ENCODE peak calls at places on chromosomes 13 and 19, in nine cellular contexts. Z, D, N, C, H, U, R, M and L are unnamed samples.
A peak's percentile ranks its signal among the peaks of the same experiment; 100 is the strongest.

GRCh38 chr19:1513492-1514294 is 874 bp upstream of the ADAMTSL5 start:
- DNase-seq in Z (no peak), D (peak; percentile 23), N (no peak), C (no peak), H (peak; percentile 94), U (no peak), R (no peak), M (peak; percentile 56), L (peak; percentile 56)

GRCh38 chr13:80048802-80049201 is 292.1 kb downstream of the SPRY2 start:
- DNase-seq in Z (peak; percentile 70), D (peak; percentile 74), N (peak; percentile 84), C (peak; percentile 4), H (no peak), U (peak; percentile 85), R (peak; percentile 47), M (peak; percentile 30), L (peak; percentile 86)

GRCh38 chr13:48235100-48235813 is 2.3 kb downstream of the ITM2B start:
- DNase-seq in Z (no peak), D (peak; percentile 52), N (peak; percentile 62), C (no peak), H (no peak), U (no peak), R (no peak), M (peak; percentile 55), L (no peak)

GRCh38 chr13:114034481-114034891 is 60.6 kb upstream of the C13orf46 start:
- DNase-seq in Z (no peak), D (no peak), N (no peak), C (no peak), H (no peak), U (no peak), R (no peak), M (no peak), L (no peak)

GRCh38 chr19:17686027-17686511 is 2.1 kb downstream of the UNC13A start:
- DNase-seq in Z (no peak), D (no peak), N (no peak), C (no peak), H (no peak), U (no peak), R (no peak), M (peak; percentile 58), L (no peak)

GRCh38 chr19:47505506-47505905 is 9.4 kb downstream of the NAPA start:
- DNase-seq in Z (no peak), D (no peak), N (no peak), C (no peak), H (no peak), U (no peak), R (no peak), M (no peak), L (no peak)

GRCh38 chr19:55552620-55553019 is 7.3 kb upstream of the SBK3 start:
- DNase-seq in Z (no peak), D (no peak), N (no peak), C (no peak), H (no peak), U (no peak), R (no peak), M (no peak), L (peak; percentile 7)

GRCh38 chr19:407501-408440 is 1.2 kb downstream of the C2CD4C start:
- DNase-seq in Z (no peak), D (no peak), N (no peak), C (no peak), H (peak; percentile 80), U (no peak), R (no peak), M (peak; percentile 36), L (no peak)

GRCh38 chr13:30892966-30893365 is 13.1 kb upstream of the MEDAG start:
- DNase-seq in Z (no peak), D (peak; percentile 42), N (peak; percentile 83), C (no peak), H (peak; percentile 86), U (no peak), R (no peak), M (peak; percentile 83), L (peak; percentile 60)

GRCh38 chr19:3521104-3521445 is 15.0 kb downstream of the FZR1 start:
- DNase-seq in Z (no peak), D (no peak), N (no peak), C (no peak), H (no peak), U (no peak), R (no peak), M (no peak), L (no peak)

GRCh38 chr19:46579286-46579944 is 21.7 kb upstream of the CALM3 start:
- DNase-seq in Z (no peak), D (peak; percentile 9), N (peak; percentile 36), C (no peak), H (no peak), U (no peak), R (no peak), M (peak; percentile 54), L (no peak)

GRCh38 chr13:103799028-103799427 is 732.8 kb upstream of the SLC10A2 start:
- DNase-seq in Z (no peak), D (no peak), N (no peak), C (no peak), H (no peak), U (no peak), R (no peak), M (no peak), L (no peak)

GRCh38 chr19:45711851-45712698 is 18.6 kb downstream of the FBXO46 start:
- DNase-seq in Z (no peak), D (no peak), N (no peak), C (no peak), H (peak; percentile 82), U (no peak), R (no peak), M (no peak), L (peak; percentile 28)

GRCh38 chr19:27975419-27976005 is 1237.4 kb downstream of the UQCRFS1 start:
- DNase-seq in Z (no peak), D (no peak), N (no peak), C (no peak), H (no peak), U (no peak), R (no peak), M (no peak), L (no peak)

GRCh38 chr13:65959305-65959704 is 1270.8 kb downstream of the PCDH9 start:
- DNase-seq in Z (no peak), D (no peak), N (no peak), C (no peak), H (no peak), U (no peak), R (no peak), M (no peak), L (no peak)

GRCh38 chr13:67095621-67096020 is 134.5 kb downstream of the PCDH9 start:
- DNase-seq in Z (no peak), D (no peak), N (no peak), C (no peak), H (no peak), U (no peak), R (no peak), M (no peak), L (no peak)

GRCh38 chr19:40284501-40285352 is at the start of gene AKT2:
- DNase-seq in Z (no peak), D (peak; percentile 88), N (peak; percentile 77), C (no peak), H (peak; percentile 94), U (no peak), R (peak; percentile 78), M (peak; percentile 88), L (no peak)

GRCh38 chr19:4284176-4284958 is 5.3 kb downstream of the SHD start:
- DNase-seq in Z (no peak), D (peak; percentile 69), N (peak; percentile 78), C (no peak), H (no peak), U (no peak), R (no peak), M (peak; percentile 94), L (no peak)

GRCh38 chr13:48828962-48829405 is 146.7 kb upstream of the FNDC3A start:
- DNase-seq in Z (no peak), D (no peak), N (no peak), C (no peak), H (no peak), U (no peak), R (no peak), M (peak; percentile 38), L (no peak)

GRCh38 chr13:112187527-112188297 is 120.8 kb downstream of the SOX1 start:
- DNase-seq in Z (no peak), D (no peak), N (no peak), C (no peak), H (no peak), U (no peak), R (no peak), M (no peak), L (no peak)
- H3K4me1 ChIP-seq in Z (no peaks in the 10 kb centered on the region), D (no peaks in the 10 kb centered on the region), N (no peaks in the 10 kb centered on the region), C (no peaks in the 10 kb centered on the region), H (peaks cover 8% of the 10 kb centered on the region), U (no peaks in the 10 kb centered on the region), R (no peaks in the 10 kb centered on the region), M (no peaks in the 10 kb centered on the region), L (no peaks in the 10 kb centered on the region)

GRCh38 chr13:110530839-110531499 is 30.6 kb downstream of the RAB20 start:
- DNase-seq in Z (no peak), D (no peak), N (no peak), C (no peak), H (no peak), U (no peak), R (no peak), M (no peak), L (no peak)
- H3K4me1 ChIP-seq in Z (peaks cover 61% of the 10 kb centered on the region), D (peaks cover 32% of the 10 kb centered on the region), N (peaks cover 22% of the 10 kb centered on the region), C (peaks cover 18% of the 10 kb centered on the region), H (peaks cover 44% of the 10 kb centered on the region), U (peaks cover 29% of the 10 kb centered on the region), R (peaks cover 9% of the 10 kb centered on the region), M (no peaks in the 10 kb centered on the region), L (peaks cover 29% of the 10 kb centered on the region)

GRCh38 chr13:98511435-98511834 is 65.5 kb downstream of the STK24 start:
- DNase-seq in Z (no peak), D (no peak), N (no peak), C (no peak), H (no peak), U (no peak), R (no peak), M (no peak), L (no peak)

GRCh38 chr13:98508280-98509074 is 68.4 kb downstream of the STK24 start:
- DNase-seq in Z (no peak), D (no peak), N (no peak), C (no peak), H (no peak), U (no peak), R (no peak), M (no peak), L (no peak)

GRCh38 chr13:98512774-98513327 is 64.1 kb downstream of the STK24 start:
- DNase-seq in Z (no peak), D (no peak), N (no peak), C (no peak), H (peak; percentile 33), U (no peak), R (no peak), M (peak; percentile 14), L (no peak)

GRCh38 chr13:98509271-98510155 is 67.4 kb downstream of the STK24 start:
- DNase-seq in Z (no peak), D (no peak), N (peak; percentile 57), C (peak; percentile 26), H (no peak), U (peak; percentile 31), R (no peak), M (no peak), L (peak; percentile 82)

GRCh38 chr13:98510156-98510509 is 66.8 kb downstream of the STK24 start:
- DNase-seq in Z (no peak), D (no peak), N (no peak), C (no peak), H (no peak), U (no peak), R (no peak), M (no peak), L (no peak)
- H3K4me1 ChIP-seq in Z (peaks cover 26% of the 10 kb centered on the region), D (peaks cover 45% of the 10 kb centered on the region), N (peaks cover 25% of the 10 kb centered on the region), C (peaks cover 99% of the 10 kb centered on the region), H (peaks cover 47% of the 10 kb centered on the region), U (peaks cover 28% of the 10 kb centered on the region), R (peaks cover 20% of the 10 kb centered on the region), M (peaks cover 10% of the 10 kb centered on the region), L (peaks cover 49% of the 10 kb centered on the region)

GRCh38 chr13:75511226-75511625 is 26.4 kb downstream of the COMMD6 start:
- DNase-seq in Z (no peak), D (no peak), N (no peak), C (no peak), H (no peak), U (no peak), R (no peak), M (no peak), L (no peak)
- H3K4me1 ChIP-seq in Z (no peaks in the 10 kb centered on the region), D (no peaks in the 10 kb centered on the region), N (no peaks in the 10 kb centered on the region), C (peaks cover 5% of the 10 kb centered on the region), H (no peaks in the 10 kb centered on the region), U (no peaks in the 10 kb centered on the region), R (no peaks in the 10 kb centered on the region), M (no peaks in the 10 kb centered on the region), L (no peaks in the 10 kb centered on the region)